ENCODE peak calls at places on chromosomes 2 and 18, in four cellular contexts. One of them, this sample, is unnamed.

GRCh38 chr2:235551965-235552364 is 58.1 kb downstream of the AGAP1 start:
- DNase-seq in stomach: peak; percentile 68
- DNase-seq in A549: peak; percentile 78
- DNase-seq in K562: peak; percentile 20
- DNase-seq in this sample: peak; percentile 76

GRCh38 chr2:183614797-183615429 is 490.7 kb downstream of the NUP35 start:
- DNase-seq in stomach: no peak
- DNase-seq in A549: no peak
- DNase-seq in K562: no peak
- DNase-seq in this sample: no peak

GRCh38 chr18:12911025-12911927 is 27.2 kb upstream of the PTPN2 start:
- DNase-seq in stomach: no peak
- DNase-seq in A549: no peak
- DNase-seq in K562: no peak
- DNase-seq in this sample: peak; percentile 35

GRCh38 chr2:190205643-190206042 is 114.0 kb downstream of the HIBCH start:
- DNase-seq in stomach: no peak
- DNase-seq in A549: no peak
- DNase-seq in K562: no peak
- DNase-seq in this sample: no peak

GRCh38 chr2:156340818-156341481 is 8.4 kb upstream of the NR4A2 start:
- DNase-seq in stomach: no peak
- DNase-seq in A549: peak; percentile 66
- DNase-seq in K562: no peak
- DNase-seq in this sample: peak; percentile 34

GRCh38 chr2:179655627-179656026 is 205.8 kb downstream of the ZNF385B start:
- DNase-seq in stomach: no peak
- DNase-seq in A549: peak; percentile 2
- DNase-seq in K562: no peak
- DNase-seq in this sample: no peak

GRCh38 chr2:174774828-174775227 is 10.6 kb upstream of the CHRNA1 start:
- DNase-seq in stomach: no peak
- DNase-seq in A549: no peak
- DNase-seq in K562: no peak
- DNase-seq in this sample: no peak

GRCh38 chr18:58668211-58668610 is 3.1 kb upstream of the MALT1 start:
- DNase-seq in stomach: no peak
- DNase-seq in A549: no peak
- DNase-seq in K562: no peak
- DNase-seq in this sample: no peak

DNA sequence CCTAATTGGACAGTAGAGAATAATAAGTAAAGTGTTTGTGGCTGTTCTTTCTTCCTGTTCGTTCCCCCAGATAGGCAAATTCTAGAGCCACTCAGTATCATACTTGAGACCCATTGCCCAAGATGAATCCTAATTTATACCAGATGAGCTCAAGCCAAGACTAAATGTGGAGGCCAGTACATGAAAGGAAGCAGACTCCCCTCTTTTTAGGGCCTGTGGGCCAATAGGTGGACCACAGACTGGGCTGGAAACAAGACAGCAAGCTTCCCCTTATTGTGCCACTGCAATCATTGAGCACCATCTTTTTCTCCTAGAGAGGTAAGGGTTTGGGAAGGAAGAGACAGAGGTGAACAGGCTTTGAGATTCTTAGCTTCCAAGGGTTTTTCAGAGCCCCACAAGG is 141.9 kb downstream of the MGAT5 start:
- DNase-seq in stomach: no peak
- DNase-seq in A549: no peak
- DNase-seq in K562: no peak
- DNase-seq in this sample: no peak
- H3K27ac ChIP-seq in stomach: no peak overlapping the region
- H3K27ac ChIP-seq in A549: no peak overlapping the region
- H3K27ac ChIP-seq in K562: no peak overlapping the region
- H3K27ac ChIP-seq in this sample: peak overlapping the region; percentile 79

DNA sequence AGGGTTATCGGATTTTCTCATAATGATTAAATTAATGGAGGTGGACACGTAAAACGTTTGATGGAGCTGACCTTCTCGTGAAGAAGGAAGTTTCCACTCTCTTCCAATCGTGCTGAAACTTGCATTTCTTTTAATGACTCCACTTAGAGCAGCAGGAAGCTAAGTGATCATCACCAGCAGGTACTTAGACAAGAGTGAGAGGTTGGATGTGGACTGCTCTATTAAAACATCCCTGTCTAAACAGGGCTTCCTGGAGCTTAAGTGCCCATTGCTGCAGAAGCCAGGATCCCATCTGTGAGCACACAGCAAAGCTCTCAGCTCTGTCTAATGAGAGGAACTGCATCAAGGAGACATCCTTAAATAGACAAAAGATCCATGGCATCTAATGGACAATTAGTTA is 1539.5 kb upstream of the CELF4 start:
- DNase-seq in stomach: no peak
- DNase-seq in A549: no peak
- DNase-seq in K562: no peak
- DNase-seq in this sample: no peak
- TF ChIP-seq EP300 in stomach: no peak
- TF ChIP-seq EP300 in A549: no peak
- TF ChIP-seq EP300 in K562: no peak
- TF ChIP-seq EP300 in this sample: no peak

GRCh38 chr18:48975817-48976649 is 25.3 kb upstream of the SMAD7 start:
- DNase-seq in stomach: peak; percentile 75
- DNase-seq in A549: peak; percentile 62
- DNase-seq in K562: peak; percentile 94
- DNase-seq in this sample: peak; percentile 67

GRCh38 chr18:48977914-48978313 is 27.1 kb upstream of the SMAD7 start:
- DNase-seq in stomach: no peak
- DNase-seq in A549: no peak
- DNase-seq in K562: no peak
- DNase-seq in this sample: no peak

GRCh38 chr18:48974304-48975220 is 23.8 kb upstream of the SMAD7 start:
- DNase-seq in stomach: no peak
- DNase-seq in A549: no peak
- DNase-seq in K562: no peak
- DNase-seq in this sample: no peak

GRCh38 chr18:48973731-48974130 is 23.0 kb upstream of the SMAD7 start:
- DNase-seq in stomach: no peak
- DNase-seq in A549: no peak
- DNase-seq in K562: no peak
- DNase-seq in this sample: peak; percentile 39

GRCh38 chr18:48975221-48975816 is 24.6 kb upstream of the SMAD7 start:
- DNase-seq in stomach: no peak
- DNase-seq in A549: no peak
- DNase-seq in K562: peak; percentile 59
- DNase-seq in this sample: no peak
- TF ChIP-seq POLR2A in stomach: no peak
- TF ChIP-seq POLR2A in A549: peak; percentile 21
- TF ChIP-seq POLR2A in K562: no peak
- TF ChIP-seq POLR2A in this sample: peak; percentile 32

DNA sequence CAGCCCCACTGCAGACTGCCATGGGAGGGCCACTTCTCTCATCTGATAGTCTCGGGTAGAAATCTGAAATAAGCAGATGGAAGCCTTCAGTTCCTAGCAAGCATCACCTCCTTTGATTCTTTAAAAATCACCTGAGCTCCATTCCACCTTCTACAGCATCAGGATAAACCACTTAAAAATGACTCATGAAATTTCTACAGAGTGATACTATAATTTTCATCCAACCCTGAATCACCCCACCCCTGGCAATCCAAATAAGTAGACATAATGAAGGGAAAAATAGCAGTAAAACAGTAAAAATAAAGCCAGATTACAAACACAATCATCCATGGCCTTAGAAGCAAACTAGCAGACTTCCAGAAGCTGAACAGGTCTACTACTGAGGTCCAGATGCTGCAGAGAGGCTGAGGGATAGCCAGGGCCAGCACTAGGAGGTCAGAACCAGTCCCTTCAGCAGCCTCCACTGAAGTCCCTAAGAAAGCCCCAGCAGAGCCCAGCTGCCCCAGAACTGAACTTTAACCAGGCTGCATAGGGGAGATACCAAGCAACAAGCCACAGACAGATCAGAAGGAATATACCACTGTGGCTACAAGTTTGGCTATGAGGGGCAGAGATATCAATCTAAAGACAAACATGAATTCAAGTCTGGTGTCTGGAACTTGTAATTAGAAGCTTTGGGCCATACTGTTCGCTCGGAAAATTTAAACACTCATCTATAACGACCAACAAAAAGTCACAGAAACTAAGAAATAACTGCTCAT is 54.7 kb upstream of the RNU4ATAC start:
- DNase-seq in stomach: no peak
- DNase-seq in A549: no peak
- DNase-seq in K562: no peak
- DNase-seq in this sample: no peak
- H3K27ac ChIP-seq in stomach: no peak overlapping the region
- H3K27ac ChIP-seq in A549: no peak overlapping the region
- H3K27ac ChIP-seq in K562: no peak overlapping the region
- H3K27ac ChIP-seq in this sample: no peak overlapping the region

GRCh38 chr2:215876937-215877238 is 136.5 kb downstream of the MREG start:
- DNase-seq in stomach: no peak
- DNase-seq in A549: no peak
- DNase-seq in K562: no peak
- DNase-seq in this sample: no peak

GRCh38 chr2:215879977-215880940 is 133.1 kb downstream of the MREG start:
- DNase-seq in stomach: no peak
- DNase-seq in A549: no peak
- DNase-seq in K562: no peak
- DNase-seq in this sample: no peak

GRCh38 chr2:215876139-215876936 is 137.0 kb downstream of the MREG start:
- DNase-seq in stomach: no peak
- DNase-seq in A549: no peak
- DNase-seq in K562: no peak
- DNase-seq in this sample: no peak

GRCh38 chr2:215880970-215881369 is 132.4 kb downstream of the MREG start:
- DNase-seq in stomach: no peak
- DNase-seq in A549: no peak
- DNase-seq in K562: no peak
- DNase-seq in this sample: no peak

DNA sequence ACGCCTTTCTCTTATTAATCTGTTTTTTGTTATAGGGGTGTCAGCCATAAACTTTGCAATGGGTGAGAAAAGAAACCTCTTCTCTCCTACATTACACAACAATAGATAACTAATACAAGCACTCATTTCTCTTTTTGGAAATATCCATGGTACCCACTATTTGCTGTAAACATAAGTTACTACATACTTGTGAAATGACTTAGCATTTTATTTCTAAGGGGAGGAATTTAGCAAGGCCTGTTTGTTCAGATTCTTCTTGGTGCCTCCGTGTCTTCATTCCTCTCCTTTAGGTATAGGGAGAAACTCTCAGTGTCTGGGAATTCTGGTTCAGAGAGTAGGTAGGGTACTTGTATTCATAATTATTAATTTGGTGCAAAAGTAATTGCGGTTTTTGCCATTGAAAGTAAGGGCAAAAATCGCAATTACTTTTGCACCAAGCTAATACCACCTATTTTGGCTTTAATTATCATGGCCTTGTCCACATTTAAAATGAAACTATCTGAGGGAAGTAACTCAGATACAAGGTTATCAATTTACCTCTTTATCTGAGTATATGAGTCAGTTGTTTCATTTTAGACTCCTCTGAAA is 134.8 kb downstream of the MREG start:
- DNase-seq in stomach: no peak
- DNase-seq in A549: peak; percentile 23
- DNase-seq in K562: no peak
- DNase-seq in this sample: no peak
- TF ChIP-seq EP300 in stomach: no peak
- TF ChIP-seq EP300 in A549: no peak
- TF ChIP-seq EP300 in K562: no peak
- TF ChIP-seq EP300 in this sample: no peak

GRCh38 chr2:40120021-40120420 is 331.9 kb downstream of the SLC8A1 start:
- DNase-seq in stomach: no peak
- DNase-seq in A549: no peak
- DNase-seq in K562: no peak
- DNase-seq in this sample: no peak
- TF ChIP-seq POLR2A in stomach: no peak
- TF ChIP-seq POLR2A in A549: no peak
- TF ChIP-seq POLR2A in K562: no peak
- TF ChIP-seq POLR2A in this sample: no peak

GRCh38 chr2:30272761-30273573 is 41.6 kb downstream of the LBH start:
- DNase-seq in stomach: no peak
- DNase-seq in A549: peak; percentile 86
- DNase-seq in K562: no peak
- DNase-seq in this sample: peak; percentile 29
- H3K27ac ChIP-seq in stomach: no peak overlapping the region
- H3K27ac ChIP-seq in A549: peak overlapping the region; percentile 82
- H3K27ac ChIP-seq in K562: no peak overlapping the region
- H3K27ac ChIP-seq in this sample: peak overlapping the region; percentile 35

GRCh38 chr2:215946581-215946980 is 66.8 kb downstream of the MREG start:
- DNase-seq in stomach: no peak
- DNase-seq in A549: no peak
- DNase-seq in K562: no peak
- DNase-seq in this sample: no peak
- TF ChIP-seq EP300 in stomach: no peak
- TF ChIP-seq EP300 in A549: no peak
- TF ChIP-seq EP300 in K562: no peak
- TF ChIP-seq EP300 in this sample: no peak

This sample was measured in transverse colon.